ENCODE peak calls at places on chromosome 6, in five cellular contexts. J is stomach, E is IMR-90, K is body of pancreas, B is ovary. V is an unnamed sample.
A peak's percentile ranks its signal among the peaks of the same experiment; 100 is the strongest.

GRCh38 chr6:150336299-150336698 is 32.5 kb upstream of the IYD start:
- DNase-seq in J (no peak), K (no peak), B (no peak), E (peak; percentile 7), V (no peak)

GRCh38 chr6:16929814-16930213 is 168.6 kb upstream of the ATXN1 start:
- DNase-seq in J (no peak), B (no peak), E (peak; percentile 99), K (no peak), V (no peak)

GRCh38 chr6:151276112-151276745 is 36.5 kb downstream of the AKAP12 start:
- DNase-seq in E (peak; percentile 43), K (no peak), B (no peak), J (no peak), V (no peak)

GRCh38 chr6:70404658-70405057 is 8.7 kb upstream of the FAM135A start:
- DNase-seq in J (no peak), E (no peak), B (no peak), K (no peak), V (no peak)

GRCh38 chr6:160926281-160927276 is 65.0 kb upstream of the MAP3K4 start:
- DNase-seq in K (no peak), J (no peak), E (no peak), B (no peak), V (no peak)

GRCh38 chr6:34901930-34902329 is 12.9 kb downstream of the ANKS1A start:
- DNase-seq in K (no peak), B (no peak), E (peak; percentile 71), J (no peak), V (no peak)

GRCh38 chr6:119284861-119285521 is 64.6 kb downstream of the MAN1A1 start:
- DNase-seq in B (no peak), J (no peak), K (no peak), E (no peak), V (no peak)

GRCh38 chr6:125784365-125784764 is 6.4 kb upstream of the NCOA7 start:
- DNase-seq in B (no peak), K (no peak), E (peak; percentile 66), J (no peak), V (no peak)

GRCh38 chr6:130324657-130325056 is 41.2 kb upstream of the TMEM200A start:
- DNase-seq in B (no peak), K (no peak), E (peak; percentile 83), J (no peak), V (no peak)

GRCh38 chr6:38209291-38209865 is 389.9 kb downstream of the ZFAND3 start:
- DNase-seq in E (peak; percentile 7), J (no peak), B (peak; percentile 42), K (no peak), V (no peak)

GRCh38 chr6:157779705-157780604 is 43.1 kb upstream of the SNX9 start:
- DNase-seq in J (no peak), E (peak; percentile 64), K (no peak), B (no peak), V (no peak)

GRCh38 chr6:27795697-27796494 is 116.3 kb downstream of the OR2B2 start:
- DNase-seq in K (peak; percentile 43), E (peak; percentile 89), B (no peak), J (no peak), V (no peak)

GRCh38 chr6:34559651-34560365 is 3.7 kb upstream of the SPDEF start:
- DNase-seq in E (no peak), K (no peak), B (no peak), J (no peak), V (no peak)

GRCh38 chr6:45880139-45880538 is 135.5 kb downstream of the CLIC5 start:
- DNase-seq in J (no peak), E (no peak), B (no peak), K (peak; percentile 19), V (no peak)

GRCh38 chr6:40822619-40823018 is 216.4 kb downstream of the UNC5CL start:
- DNase-seq in J (no peak), E (no peak), B (no peak), K (no peak), V (no peak)

GRCh38 chr6:41073203-41073967 is 611 bp downstream of the NFYA start:
- DNase-seq in E (peak; percentile 69), B (peak; percentile 89), J (peak; percentile 93), K (peak; percentile 93), V (peak; percentile 59)

GRCh38 chr6:73710470-73710869 is 14.5 kb downstream of the CD109 start:
- DNase-seq in J (peak; percentile 47), E (peak; percentile 68), B (no peak), K (peak; percentile 16), V (no peak)

GRCh38 chr6:108556864-108557493 is 3.7 kb upstream of the FOXO3 start:
- DNase-seq in B (no peak), K (no peak), J (no peak), E (peak; percentile 94), V (no peak)

GRCh38 chr6:126033696-126034095 is 47.4 kb downstream of the TRMT11 start:
- DNase-seq in B (no peak), J (no peak), K (peak; percentile 27), E (peak; percentile 91), V (peak; percentile 6)

GRCh38 chr6:121506761-121507754 is 71.6 kb downstream of the GJA1 start:
- DNase-seq in B (no peak), K (no peak), J (no peak), E (peak; percentile 85), V (no peak)

GRCh38 chr6:16850332-16851022 is 89.2 kb upstream of the ATXN1 start:
- DNase-seq in J (no peak), B (no peak), K (no peak), E (no peak), V (no peak)

GRCh38 chr6:40999498-41000070 is 39.4 kb downstream of the UNC5CL start:
- DNase-seq in K (peak; percentile 83), J (peak; percentile 69), B (peak; percentile 84), E (peak; percentile 32), V (peak; percentile 30)

GRCh38 chr6:149961728-149962425 is 1.9 kb upstream of the ULBP1 start:
- DNase-seq in B (no peak), K (no peak), E (no peak), J (no peak), V (no peak)

GRCh38 chr6:136067731-136068341 is 182.3 kb downstream of the MTFR2 start:
- DNase-seq in B (no peak), K (peak; percentile 6), E (peak; percentile 39), J (no peak), V (no peak)

GRCh38 chr6:105077592-105078463 is 102.0 kb downstream of the POPDC3 start:
- DNase-seq in J (no peak), B (no peak), E (peak; percentile 64), K (no peak), V (no peak)

GRCh38 chr6:5379647-5380242 is 118.4 kb downstream of the FARS2 start:
- DNase-seq in K (no peak), B (no peak), J (no peak), E (peak; percentile 44), V (peak; percentile 15)

GRCh38 chr6:2460216-2460734 is 214.9 kb upstream of the GMDS start:
- DNase-seq in K (no peak), E (no peak), J (no peak), B (no peak), V (no peak)

GRCh38 chr6:43771210-43771857 is 1.3 kb downstream of the VEGFA start:
- DNase-seq in J (peak; percentile 76), B (peak; percentile 78), E (peak; percentile 45), K (peak; percentile 84), V (peak; percentile 83)

GRCh38 chr6:43771858-43772570 is 2.0 kb downstream of the VEGFA start:
- DNase-seq in K (peak; percentile 91), B (peak; percentile 82), J (peak; percentile 85), E (no peak), V (peak; percentile 89)

GRCh38 chr6:43768983-43769525 is 957 bp upstream of the VEGFA start:
- DNase-seq in J (no peak), E (peak; percentile 91), B (peak; percentile 91), K (peak; percentile 40), V (peak; percentile 57)

GRCh38 chr6:43769526-43770416 is at the start of gene VEGFA:
- DNase-seq in J (peak; percentile 92), K (peak; percentile 92), B (peak; percentile 93), E (peak; percentile 90), V (peak; percentile 96)

GRCh38 chr6:43770417-43771209 is 602 bp downstream of the VEGFA start:
- DNase-seq in J (peak; percentile 63), E (peak; percentile 69), K (peak; percentile 80), B (peak; percentile 73), V (peak; percentile 89)
- TF ChIP-seq POLR2A in J (no peak), E (no peak), K (peak; percentile 89), B (no peak), V (peak; percentile 64)

GRCh38 chr6:81754906-81755305 is 2.4 kb upstream of the TENT5A start:
- DNase-seq in J (no peak), E (no peak), B (no peak), K (no peak), V (no peak)

GRCh38 chr6:81753709-81754678 is 1.5 kb upstream of the TENT5A start:
- DNase-seq in E (peak; percentile 59), B (peak; percentile 91), J (peak; percentile 81), K (peak; percentile 87), V (peak; percentile 11)

GRCh38 chr6:81752084-81752968 is at the start of gene TENT5A:
- DNase-seq in B (peak; percentile 95), E (peak; percentile 88), K (peak; percentile 96), J (peak; percentile 94), V (peak; percentile 68)

GRCh38 chr6:81751388-81752083 is 945 bp downstream of the TENT5A start:
- DNase-seq in J (peak; percentile 75), K (peak; percentile 80), B (peak; percentile 77), E (peak; percentile 38), V (peak; percentile 15)

GRCh38 chr6:81752969-81753708 is 658 bp upstream of the TENT5A start:
- DNase-seq in B (peak; percentile 97), J (peak; percentile 95), E (peak; percentile 89), K (peak; percentile 93), V (peak; percentile 82)
- TF ChIP-seq POLR2A in B (peak; percentile 94), J (peak; percentile 70), E (peak; percentile 86), K (peak; percentile 83), V (peak; percentile 65)

GRCh38 chr6:57172136-57173055 is at the start of gene BAG2:
- DNase-seq in E (peak; percentile 90), K (peak; percentile 89), J (peak; percentile 78), B (peak; percentile 95), V (peak; percentile 91)
- TF ChIP-seq POLR2A in E (peak; percentile 85), K (peak; percentile 71), J (peak; percentile 28), B (peak; percentile 83), V (peak; percentile 83)

DNA sequence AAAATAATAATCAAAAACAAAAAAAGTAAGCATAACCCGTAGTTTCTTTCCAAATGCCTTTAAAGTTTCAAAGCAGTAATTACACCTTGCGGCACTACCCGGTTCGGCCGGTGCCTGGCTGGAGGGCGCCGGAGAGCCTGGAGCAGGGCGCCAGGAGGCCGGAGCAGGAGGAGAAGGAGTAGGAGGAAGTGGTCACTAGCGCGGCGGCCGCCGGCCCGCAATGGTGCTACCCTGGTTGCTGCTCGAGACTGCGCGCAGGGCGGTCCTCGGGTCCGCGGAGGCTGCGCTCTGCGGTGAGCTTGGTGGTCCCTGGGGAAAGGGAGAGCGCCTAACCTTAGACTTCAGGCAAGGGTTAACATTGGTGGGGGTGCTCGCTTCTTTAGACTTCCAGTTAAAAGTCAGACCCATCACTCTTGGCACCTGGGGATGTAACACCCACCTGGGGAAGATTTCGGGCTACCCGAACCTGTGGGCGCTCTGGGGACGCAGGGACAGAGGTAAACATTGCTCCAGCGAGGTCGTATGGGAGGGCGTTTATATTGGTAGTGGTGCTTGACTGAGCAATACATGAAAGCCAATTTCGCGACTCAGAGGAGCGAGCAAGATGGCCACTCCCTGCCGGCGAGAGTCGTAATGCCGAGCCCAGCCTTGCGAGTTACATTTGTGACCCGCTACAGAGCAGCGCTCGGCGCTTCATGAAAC is 5.8 kb upstream of the USP45 start:
- DNase-seq in E (peak; percentile 77), J (peak; percentile 89), K (peak; percentile 90), B (peak; percentile 86), V (peak; percentile 55)
- TF ChIP-seq POLR2A in E (peak; percentile 84), J (peak; percentile 50), K (peak; percentile 94), B (peak; percentile 90), V (peak; percentile 98)

GRCh38 chr6:138533667-138534066 is 34.4 kb upstream of the NHSL1 start:
- DNase-seq in B (no peak), E (no peak), J (no peak), K (no peak), V (no peak)
- TF ChIP-seq POLR2A in B (no peak), E (no peak), J (no peak), K (no peak), V (no peak)